ENCODE peak calls at places on chromosomes 4 and X, in four cellular contexts. One of them, this sample, is unnamed.

GRCh38 chr4:109408711-109409110 is 24.9 kb upstream of the SEC24B start:
- DNase-seq in activated naive CD4-positive, alpha-beta T cell: no peak
- DNase-seq in GM13977: no peak
- DNase-seq in right lobe of liver: no peak
- DNase-seq in this sample: no peak

GRCh38 chrX:103918050-103918449 is 44.4 kb upstream of the TMSB15B start:
- DNase-seq in GM13977: peak; percentile 66
- DNase-seq in right lobe of liver: no peak
- DNase-seq in activated naive CD4-positive, alpha-beta T cell: no peak
- DNase-seq in this sample: peak; percentile 43

GRCh38 chrX:148691456-148691855 is 191.0 kb downstream of the AFF2 start:
- DNase-seq in activated naive CD4-positive, alpha-beta T cell: no peak
- DNase-seq in GM13977: no peak
- DNase-seq in right lobe of liver: no peak
- DNase-seq in this sample: no peak

GRCh38 chr4:98260579-98261290 is 449 bp upstream of the RAP1GDS1 start:
- DNase-seq in GM13977: peak; percentile 97
- DNase-seq in right lobe of liver: peak; percentile 98
- DNase-seq in activated naive CD4-positive, alpha-beta T cell: peak; percentile 65
- DNase-seq in this sample: peak; percentile 98

GRCh38 chrX:151703487-151703886 is 8.2 kb downstream of the PRRG3 start:
- DNase-seq in GM13977: no peak
- DNase-seq in right lobe of liver: no peak
- DNase-seq in activated naive CD4-positive, alpha-beta T cell: no peak
- DNase-seq in this sample: no peak

GRCh38 chr4:147749811-147750321 is 18.0 kb downstream of the ARHGAP10 start:
- DNase-seq in GM13977: peak; percentile 51
- DNase-seq in right lobe of liver: no peak
- DNase-seq in activated naive CD4-positive, alpha-beta T cell: no peak
- DNase-seq in this sample: no peak

GRCh38 chrX:13364230-13364629 is 44.4 kb upstream of the ATXN3L start:
- DNase-seq in activated naive CD4-positive, alpha-beta T cell: no peak
- DNase-seq in right lobe of liver: no peak
- DNase-seq in GM13977: no peak
- DNase-seq in this sample: no peak

GRCh38 chr4:68147079-68147478 is 17.4 kb upstream of the TMPRSS11F start:
- DNase-seq in GM13977: no peak
- DNase-seq in right lobe of liver: no peak
- DNase-seq in activated naive CD4-positive, alpha-beta T cell: no peak
- DNase-seq in this sample: no peak

GRCh38 chr4:80215449-80216052 is 18.2 kb downstream of the PRDM8 start:
- DNase-seq in activated naive CD4-positive, alpha-beta T cell: no peak
- DNase-seq in right lobe of liver: no peak
- DNase-seq in GM13977: peak; percentile 39
- DNase-seq in this sample: no peak

GRCh38 chr4:185779520-185779919 is 32.5 kb downstream of the SORBS2 start:
- DNase-seq in right lobe of liver: no peak
- DNase-seq in activated naive CD4-positive, alpha-beta T cell: no peak
- DNase-seq in GM13977: no peak
- DNase-seq in this sample: no peak

GRCh38 chr4:41692717-41693345 is 55.7 kb downstream of the PHOX2B start:
- DNase-seq in right lobe of liver: peak; percentile 37
- DNase-seq in GM13977: peak; percentile 44
- DNase-seq in activated naive CD4-positive, alpha-beta T cell: no peak
- DNase-seq in this sample: peak; percentile 48

GRCh38 chr4:75995727-75996126 is 5.0 kb upstream of the SDAD1 start:
- DNase-seq in right lobe of liver: no peak
- DNase-seq in activated naive CD4-positive, alpha-beta T cell: no peak
- DNase-seq in GM13977: peak; percentile 34
- DNase-seq in this sample: no peak

GRCh38 chr4:37653601-37654000 is 32.6 kb downstream of the RELL1 start:
- DNase-seq in GM13977: no peak
- DNase-seq in activated naive CD4-positive, alpha-beta T cell: no peak
- DNase-seq in right lobe of liver: no peak
- DNase-seq in this sample: no peak

This sample was measured in lower lobe of right lung.